ENCODE peak calls at places on chromosomes 12 and 14, in ten cellular contexts. E is hepatocyte; P is CD8-positive, alpha-beta memory T cell; Q is fibroblast of lung; I is A549; W is CD8-positive, alpha-beta T cell; H is left lung; V is thoracic aorta; S is body of pancreas; D is psoas muscle. K is an unnamed sample.

GRCh38 chr12:80242341-80242740 is 143.0 kb downstream of the OTOGL start:
- DNase-seq in P (no peak), Q (no peak), H (no peak), D (no peak), S (no peak), E (no peak), I (no peak), W (no peak), V (no peak), K (no peak)

GRCh38 chr12:990308-990648 is 745 bp upstream of the ERC1 start:
- DNase-seq in E (peak; percentile 80), Q (peak; percentile 66), V (peak; percentile 41), D (peak; percentile 76), H (peak; percentile 89), S (peak; percentile 79), W (peak; percentile 47), I (no peak), P (peak; percentile 27), K (peak; percentile 76)

GRCh38 chr14:87837306-87837705 is 155.7 kb downstream of the GALC start:
- DNase-seq in Q (no peak), P (no peak), E (no peak), D (no peak), S (no peak), V (no peak), W (no peak), I (no peak), H (no peak), K (no peak)

GRCh38 chr12:84757978-84758377 is 154.6 kb downstream of the SLC6A15 start:
- DNase-seq in P (no peak), W (no peak), H (no peak), V (no peak), E (peak; percentile 15), D (no peak), Q (peak; percentile 27), I (no peak), S (no peak), K (no peak)

GRCh38 chr12:46187023-46187422 is 81.8 kb downstream of the SLC38A1 start:
- DNase-seq in V (no peak), P (no peak), Q (peak; percentile 94), S (peak; percentile 43), E (no peak), W (no peak), D (no peak), I (no peak), H (no peak), K (peak; percentile 96)

GRCh38 chr12:39675263-39675662 is 55.7 kb upstream of the ABCD2 start:
- DNase-seq in D (no peak), P (no peak), S (no peak), I (peak; percentile 11), V (no peak), E (no peak), W (no peak), Q (no peak), H (no peak), K (no peak)

GRCh38 chr12:79086546-79086945 is 222.0 kb downstream of the SYT1 start:
- DNase-seq in W (no peak), E (no peak), I (no peak), H (no peak), V (no peak), Q (no peak), P (no peak), D (no peak), S (no peak), K (no peak)

GRCh38 chr12:32918890-32919791 is 22.6 kb upstream of the PKP2 start:
- DNase-seq in H (no peak), E (peak; percentile 70), P (no peak), V (no peak), D (no peak), Q (peak; percentile 49), I (peak; percentile 45), S (peak; percentile 25), W (no peak), K (peak; percentile 44)

GRCh38 chr12:27969011-27969900 is 3.3 kb downstream of the PTHLH start:
- DNase-seq in I (peak; percentile 69), E (peak; percentile 30), W (no peak), P (no peak), Q (peak; percentile 38), H (peak; percentile 76), D (peak; percentile 23), S (peak; percentile 20), V (no peak), K (no peak)

GRCh38 chr12:44240186-44240585 is 404.3 kb downstream of the TMEM117 start:
- DNase-seq in V (no peak), D (no peak), Q (no peak), E (no peak), S (no peak), H (no peak), W (no peak), I (no peak), P (no peak), K (no peak)

GRCh38 chr14:64572721-64573508 is 23.2 kb downstream of the PPP1R36 start:
- DNase-seq in I (no peak), H (no peak), D (no peak), E (no peak), W (no peak), P (no peak), V (no peak), S (no peak), Q (peak; percentile 77), K (no peak)

GRCh38 chr14:55957950-55958349 is 160.3 kb upstream of the PELI2 start:
- DNase-seq in I (no peak), P (no peak), D (no peak), Q (no peak), V (no peak), H (no peak), S (no peak), E (no peak), W (no peak), K (peak; percentile 40)

GRCh38 chr14:31000629-31001338 is 24.7 kb upstream of the AP4S1 start:
- DNase-seq in Q (no peak), I (no peak), P (no peak), E (no peak), H (no peak), S (no peak), D (no peak), W (no peak), V (no peak), K (no peak)
- H3K4me3 ChIP-seq in Q (no peak overlapping the region), I (no peak overlapping the region), P (no peak overlapping the region), E (no peak overlapping the region), H (no peak overlapping the region), S (no peak overlapping the region), D (no peak overlapping the region), W (no peak overlapping the region), V (no peak overlapping the region), K (no peak overlapping the region)

DNA sequence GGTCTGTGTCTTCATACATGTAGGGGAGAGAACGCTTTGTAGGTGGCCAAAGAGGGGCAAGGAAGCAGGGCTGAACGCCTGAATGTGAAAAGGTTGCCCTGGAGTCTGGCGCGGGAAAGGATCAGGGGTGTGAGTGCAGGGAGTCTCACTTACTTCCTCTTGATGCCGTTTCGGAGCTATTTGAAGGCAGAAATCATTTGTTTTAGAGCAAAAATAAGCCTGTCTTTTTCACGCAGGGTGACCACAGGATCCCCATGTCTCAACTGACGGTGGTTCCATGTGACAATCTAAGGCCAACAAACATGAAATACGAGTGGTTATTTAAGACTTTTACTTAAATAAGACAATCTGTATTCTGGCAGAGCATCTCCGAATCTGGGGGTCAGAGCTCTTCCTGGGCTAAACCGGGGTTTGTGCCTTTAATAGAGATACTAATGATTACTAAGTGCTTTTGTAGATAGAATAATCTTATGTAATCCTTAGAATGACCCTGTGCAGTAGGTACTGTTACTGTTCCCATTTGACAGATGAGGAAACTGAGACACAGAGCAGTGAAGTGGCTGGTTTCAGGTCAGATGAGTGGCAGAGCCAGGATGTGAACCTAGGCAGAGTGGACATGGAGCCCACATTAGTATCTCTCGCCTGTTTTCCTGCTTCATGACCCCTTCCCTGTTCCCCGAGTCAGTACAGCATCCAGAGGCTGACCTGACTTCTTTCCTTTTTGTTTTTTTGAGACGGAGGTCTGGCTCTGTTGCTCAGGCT is 1.9 kb downstream of the BRI3BP start:
- DNase-seq in V (no peak), P (no peak), E (no peak), I (no peak), H (peak; percentile 37), W (no peak), Q (no peak), D (no peak), S (no peak), K (no peak)
- H3K27ac ChIP-seq in V (no peak overlapping the region), P (peak overlapping the region; percentile 54), E (peak overlapping the region; percentile 70), I (peak overlapping the region; percentile 98), H (no peak overlapping the region), W (no peak overlapping the region), Q (no peak overlapping the region), D (no peak overlapping the region), S (no peak overlapping the region), K (no peak overlapping the region)

DNA sequence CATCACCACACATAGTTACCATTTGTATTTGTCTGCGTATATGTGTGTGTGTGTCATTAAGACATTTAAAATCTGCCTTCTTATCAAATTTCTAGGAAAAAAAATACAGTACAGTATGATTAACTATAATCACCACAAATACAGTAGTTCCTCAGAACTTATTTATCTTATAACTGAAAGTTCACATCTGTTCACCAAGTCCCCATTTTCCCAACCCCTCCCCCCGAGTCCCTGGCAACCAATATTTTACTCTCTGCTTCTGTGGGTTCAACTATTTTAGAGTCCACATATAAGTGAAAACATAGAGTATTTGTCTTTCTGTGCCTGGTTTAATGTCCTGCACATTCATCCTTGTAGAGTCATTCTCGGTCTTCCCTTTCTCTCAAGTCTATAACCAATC is 12.3 kb downstream of the CAPS2 start:
- DNase-seq in V (no peak), P (no peak), I (no peak), E (no peak), W (no peak), S (peak; percentile 58), D (no peak), Q (no peak), H (no peak), K (no peak)
- H3K4me1 ChIP-seq in V (no peaks in the 10 kb centered on the region), P (no peaks in the 10 kb centered on the region), I (peaks cover 20% of the 10 kb centered on the region), E (no peaks in the 10 kb centered on the region), W (no peaks in the 10 kb centered on the region), S (peaks cover 12% of the 10 kb centered on the region), D (no peaks in the 10 kb centered on the region), Q (peaks cover 2% of the 10 kb centered on the region), H (no peaks in the 10 kb centered on the region), K (no peaks in the 10 kb centered on the region)

GRCh38 chr14:72904840-72905561 is 11.1 kb upstream of the DPF3 start:
- DNase-seq in E (peak; percentile 84), I (peak; percentile 69), W (peak; percentile 66), S (peak; percentile 74), H (no peak), V (no peak), P (peak; percentile 46), D (peak; percentile 54), Q (peak; percentile 89), K (peak; percentile 29)
- H3K4me3 ChIP-seq in E (no peak overlapping the region), I (no peak overlapping the region), W (no peak overlapping the region), S (no peak overlapping the region), H (no peak overlapping the region), V (no peak overlapping the region), P (no peak overlapping the region), D (no peak overlapping the region), Q (no peak overlapping the region), K (no peak overlapping the region)

GRCh38 chr12:8057839-8058238 is 8.3 kb downstream of the C3AR1 start:
- DNase-seq in Q (peak; percentile 80), D (no peak), H (no peak), P (no peak), I (no peak), S (no peak), V (no peak), E (peak; percentile 38), W (no peak), K (no peak)

GRCh38 chr12:8054821-8055220 is 11.3 kb downstream of the C3AR1 start:
- DNase-seq in W (no peak), P (no peak), E (no peak), S (peak; percentile 22), I (no peak), V (no peak), Q (no peak), H (no peak), D (no peak), K (no peak)

GRCh38 chr12:8052679-8053078 is 13.5 kb downstream of the C3AR1 start:
- DNase-seq in W (no peak), V (no peak), H (peak; percentile 87), D (peak; percentile 43), I (no peak), E (no peak), P (no peak), Q (no peak), S (no peak), K (no peak)

GRCh38 chr12:8057291-8057690 is 8.9 kb downstream of the C3AR1 start:
- DNase-seq in P (no peak), W (no peak), V (no peak), Q (no peak), H (no peak), I (no peak), S (no peak), E (no peak), D (no peak), K (no peak)
- H3K27ac ChIP-seq in P (no peak overlapping the region), W (no peak overlapping the region), V (no peak overlapping the region), Q (no peak overlapping the region), H (no peak overlapping the region), I (no peak overlapping the region), S (no peak overlapping the region), E (peak overlapping the region; percentile 28), D (no peak overlapping the region), K (no peak overlapping the region)

K was measured in SJCRH30.